ENCODE peak calls at places on chromosomes 13 and 19, in seven cellular contexts. A is GM23248; I is small intestine; X is naive thymus-derived CD4-positive, alpha-beta T cell; U is thyroid gland; O is uterus; P is breast epithelium. G is an unnamed sample.

GRCh38 chr19:6020166-6020967 is 42.4 kb upstream of the RANBP3 start:
- DNase-seq in A (no peak), I (no peak), X (peak; percentile 28), U (no peak), O (no peak), P (no peak), G (peak; percentile 51)

GRCh38 chr13:110530839-110531499 is 30.6 kb downstream of the RAB20 start:
- DNase-seq in A (no peak), I (no peak), X (no peak), U (no peak), O (no peak), P (no peak), G (no peak)

GRCh38 chr13:100338265-100338664 is 249.4 kb downstream of the PCCA start:
- DNase-seq in A (no peak), I (no peak), X (no peak), U (no peak), O (no peak), P (no peak), G (no peak)

GRCh38 chr19:50489461-50490011 is 12.9 kb upstream of the GARIN5A start:
- DNase-seq in A (no peak), I (no peak), X (no peak), U (no peak), O (no peak), P (no peak), G (peak; percentile 74)

GRCh38 chr13:75725784-75726183 is 89.7 kb downstream of the LMO7 start:
- DNase-seq in A (no peak), I (no peak), X (no peak), U (no peak), O (no peak), P (no peak), G (no peak)

GRCh38 chr13:66264976-66265375 is 965.2 kb downstream of the PCDH9 start:
- DNase-seq in A (no peak), I (no peak), X (no peak), U (no peak), O (no peak), P (no peak), G (no peak)

GRCh38 chr19:17751103-17751911 is at the start of gene FCHO1:
- DNase-seq in A (no peak), I (peak; percentile 58), X (peak; percentile 88), U (peak; percentile 15), O (no peak), P (no peak), G (no peak)

GRCh38 chr19:50772408-50773311 is 2.4 kb downstream of the GPR32 start:
- DNase-seq in A (peak; percentile 39), I (no peak), X (no peak), U (no peak), O (no peak), P (no peak), G (no peak)

GRCh38 chr19:36115453-36116343 is at the start of gene TBCB:
- DNase-seq in A (peak; percentile 61), I (peak; percentile 81), X (no peak), U (peak; percentile 78), O (peak; percentile 84), P (peak; percentile 81), G (peak; percentile 90)

GRCh38 chr13:94324409-94325147 is 154.9 kb downstream of the DCT start:
- DNase-seq in A (no peak), I (no peak), X (no peak), U (no peak), O (no peak), P (no peak), G (no peak)

GRCh38 chr13:90395846-90396245 is 951.6 kb upstream of the MIR17HG start:
- DNase-seq in A (no peak), I (no peak), X (no peak), U (no peak), O (no peak), P (no peak), G (no peak)

GRCh38 chr13:67147257-67148218 is 82.6 kb downstream of the PCDH9 start:
- DNase-seq in A (peak; percentile 2), I (no peak), X (no peak), U (no peak), O (no peak), P (no peak), G (no peak)

GRCh38 chr19:35845215-35846037 is 6.9 kb downstream of the NPHS1 start:
- DNase-seq in A (peak; percentile 52), I (peak; percentile 49), X (no peak), U (peak; percentile 15), O (no peak), P (no peak), G (no peak)

GRCh38 chr19:11165486-11166030 is 10.0 kb upstream of the SPC24 start:
- DNase-seq in A (peak; percentile 68), I (no peak), X (no peak), U (no peak), O (no peak), P (no peak), G (no peak)

GRCh38 chr13:81350056-81350455 is 1009.1 kb upstream of the SPRY2 start:
- DNase-seq in A (no peak), I (no peak), X (no peak), U (no peak), O (no peak), P (no peak), G (no peak)

GRCh38 chr13:24185591-24186232 is 25.2 kb downstream of the SPATA13 start:
- DNase-seq in A (peak; percentile 30), I (no peak), X (no peak), U (no peak), O (no peak), P (no peak), G (no peak)

GRCh38 chr13:24183741-24184182 is 23.2 kb downstream of the SPATA13 start:
- DNase-seq in A (no peak), I (peak; percentile 69), X (no peak), U (no peak), O (no peak), P (no peak), G (no peak)

GRCh38 chr13:24182703-24183081 is 22.2 kb downstream of the SPATA13 start:
- DNase-seq in A (no peak), I (no peak), X (no peak), U (no peak), O (no peak), P (no peak), G (no peak)

GRCh38 chr13:24184265-24184841 is 23.8 kb downstream of the SPATA13 start:
- DNase-seq in A (no peak), I (peak; percentile 94), X (no peak), U (no peak), O (no peak), P (no peak), G (no peak)

GRCh38 chr13:24184855-24185254 is 24.3 kb downstream of the SPATA13 start:
- DNase-seq in A (no peak), I (peak; percentile 38), X (no peak), U (no peak), O (no peak), P (no peak), G (no peak)
- H3K4me3 ChIP-seq in A (no peak overlapping the region), I (no peak overlapping the region), X (no peak overlapping the region), U (no peak overlapping the region), O (no peak overlapping the region), P (no peak overlapping the region), G (no peak overlapping the region)

GRCh38 chr13:42211704-42212103 is 60.2 kb upstream of the AKAP11 start:
- DNase-seq in A (peak; percentile 45), I (no peak), X (no peak), U (no peak), O (no peak), P (no peak), G (no peak)
- H3K4me3 ChIP-seq in A (no peak overlapping the region), I (no peak overlapping the region), X (no peak overlapping the region), U (no peak overlapping the region), O (no peak overlapping the region), P (no peak overlapping the region), G (no peak overlapping the region)

GRCh38 chr19:39166571-39167391 is 30.0 kb upstream of the NCCRP1 start:
- DNase-seq in A (no peak), I (peak; percentile 63), X (no peak), U (peak; percentile 94), O (peak; percentile 78), P (peak; percentile 96), G (peak; percentile 86)
- H3K4me3 ChIP-seq in A (no peak overlapping the region), I (no peak overlapping the region), X (no peak overlapping the region), U (peak overlapping the region; percentile 12), O (no peak overlapping the region), P (no peak overlapping the region), G (no peak overlapping the region)

DNA sequence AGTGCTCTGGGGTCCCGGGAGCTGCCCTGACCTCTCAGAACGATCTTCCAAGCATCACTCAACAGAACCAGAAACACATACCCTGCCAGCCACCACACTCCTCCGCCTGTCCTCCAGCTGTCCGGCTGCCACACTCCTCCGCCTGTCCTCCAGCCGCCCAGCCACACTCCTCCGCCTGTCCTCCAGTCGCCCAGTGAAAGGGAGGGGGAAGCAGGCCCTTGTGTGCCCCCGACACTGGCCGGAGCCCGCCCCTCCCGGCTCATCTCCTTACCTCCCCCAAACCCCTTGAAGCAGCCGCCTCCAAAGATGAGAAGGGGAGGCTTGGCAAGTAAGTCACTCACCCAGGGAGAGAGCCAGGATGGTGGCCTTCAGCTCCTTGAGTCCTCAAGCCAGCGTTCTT is 40.2 kb downstream of the STK24 start:
- DNase-seq in A (no peak), I (no peak), X (no peak), U (no peak), O (no peak), P (no peak), G (no peak)
- H3K4me3 ChIP-seq in A (no peak overlapping the region), I (no peak overlapping the region), X (no peak overlapping the region), U (no peak overlapping the region), O (no peak overlapping the region), P (no peak overlapping the region), G (no peak overlapping the region)

DNA sequence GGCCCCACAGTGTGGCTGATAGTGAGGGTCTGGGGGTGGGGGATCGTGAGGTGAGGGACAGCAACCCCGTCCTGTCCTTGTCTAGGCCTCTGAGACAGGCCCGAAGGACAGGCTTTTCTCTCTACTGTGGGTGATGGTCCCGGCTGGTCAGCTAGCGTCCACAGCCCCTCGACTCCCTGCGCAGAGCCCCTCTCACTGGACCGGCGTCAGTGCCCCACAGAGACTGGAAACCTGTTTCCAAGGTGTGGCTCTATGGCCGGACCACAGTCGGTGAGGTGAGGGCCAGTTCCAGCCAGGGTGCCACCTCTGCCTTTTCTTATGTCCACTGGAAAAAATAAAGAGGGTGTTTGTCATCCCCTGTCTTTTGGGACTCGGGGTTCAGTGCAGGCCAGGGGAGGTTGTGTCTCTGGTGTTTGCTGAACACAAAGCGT is 22.6 kb downstream of the ATP11A start:
- DNase-seq in A (no peak), I (no peak), X (no peak), U (no peak), O (peak; percentile 35), P (no peak), G (no peak)
- H3K4me3 ChIP-seq in A (peak overlapping the region; percentile 61), I (no peak overlapping the region), X (no peak overlapping the region), U (no peak overlapping the region), O (no peak overlapping the region), P (no peak overlapping the region), G (no peak overlapping the region)

GRCh38 chr13:35926859-35927530 is 204.2 kb downstream of the DCLK1 start:
- DNase-seq in A (peak; percentile 28), I (no peak), X (no peak), U (no peak), O (peak; percentile 61), P (no peak), G (no peak)

GRCh38 chr13:35927554-35927953 is 203.6 kb downstream of the DCLK1 start:
- DNase-seq in A (peak; percentile 84), I (no peak), X (no peak), U (no peak), O (peak; percentile 75), P (no peak), G (no peak)

GRCh38 chr13:35925669-35926068 is 205.5 kb downstream of the DCLK1 start:
- DNase-seq in A (no peak), I (no peak), X (no peak), U (no peak), O (no peak), P (no peak), G (no peak)

GRCh38 chr13:35920816-35921215 is 210.4 kb downstream of the DCLK1 start:
- DNase-seq in A (no peak), I (no peak), X (no peak), U (no peak), O (no peak), P (no peak), G (no peak)

GRCh38 chr13:35923347-35923746 is 207.8 kb downstream of the DCLK1 start:
- DNase-seq in A (peak; percentile 84), I (no peak), X (no peak), U (no peak), O (no peak), P (no peak), G (no peak)
- H3K4me3 ChIP-seq in A (peak overlapping the region; percentile 6), I (no peak overlapping the region), X (no peak overlapping the region), U (no peak overlapping the region), O (no peak overlapping the region), P (no peak overlapping the region), G (no peak overlapping the region)

G was measured in aorta.